ENCODE peak calls at places on chromosomes 6 and 20, in ten cellular contexts. L is ovary; Q is activated CD4-positive, alpha-beta T cell treated with anti-CD3 and anti-CD28 coated beads, Interleukin-2, amount 50 U/mL, for 1 hour; J is HTR-8/SVneo; P is foreskin melanocyte; T is KBM-7; G is stimulated activated CD8-positive, alpha-beta memory T cell treated with anti-CD3 and anti-CD28 coated beads, Interleukin-2, amount 100 ng/mL, for 48 hours; M is H54; C is ureter; Y is cardiac fibroblast. A is an unnamed sample.

GRCh38 chr6:157823001-157823522 is at the start of gene SNX9:
- DNase-seq in L (peak; percentile 80), Y (peak; percentile 72), C (peak; percentile 76), Q (peak; percentile 62), T (peak; percentile 62), P (peak; percentile 56), M (peak; percentile 47), G (peak; percentile 50), J (peak; percentile 38), A (no peak)

GRCh38 chr6:6714498-6715360 is 126.2 kb downstream of the LY86 start:
- DNase-seq in M (no peak), T (no peak), P (no peak), C (no peak), L (no peak), Y (no peak), J (no peak), Q (no peak), G (no peak), A (no peak)

GRCh38 chr6:11263185-11263817 is 30.8 kb upstream of the NEDD9 start:
- DNase-seq in T (no peak), C (peak; percentile 61), G (no peak), M (peak; percentile 49), P (no peak), Q (no peak), J (peak; percentile 54), Y (peak; percentile 92), L (peak; percentile 53), A (no peak)

GRCh38 chr6:169487579-169488205 is 214.1 kb downstream of the WDR27 start:
- DNase-seq in Q (no peak), L (no peak), Y (peak; percentile 25), J (peak; percentile 2), T (peak; percentile 8), P (peak; percentile 9), G (no peak), C (no peak), M (no peak), A (no peak)

GRCh38 chr6:116073765-116074450 is 13.2 kb upstream of the FRK start:
- DNase-seq in Y (peak; percentile 65), L (no peak), M (no peak), J (no peak), Q (no peak), T (no peak), C (no peak), G (no peak), P (no peak), A (no peak)

GRCh38 chr6:109139109-109139508 is 43.8 kb downstream of the CEP57L1 start:
- DNase-seq in C (no peak), P (no peak), Y (peak; percentile 86), Q (no peak), T (no peak), J (no peak), M (peak; percentile 3), G (no peak), L (no peak), A (no peak)

GRCh38 chr6:77568570-77568969 is 84.3 kb upstream of the MEI4 start:
- DNase-seq in T (no peak), G (no peak), J (no peak), P (no peak), Y (no peak), Q (no peak), M (no peak), C (no peak), L (no peak), A (no peak)

GRCh38 chr6:170289108-170289931 is 1.6 kb downstream of the DLL1 start:
- DNase-seq in C (peak; percentile 43), G (no peak), Q (no peak), T (no peak), Y (no peak), L (peak; percentile 21), J (no peak), P (no peak), M (no peak), A (no peak)

GRCh38 chr6:170034294-170034693 is 256.6 kb downstream of the DLL1 start:
- DNase-seq in P (no peak), Q (no peak), M (no peak), L (no peak), J (no peak), C (peak; percentile 9), G (no peak), Y (no peak), T (no peak), A (no peak)

GRCh38 chr6:139679516-139680179 is 305.2 kb upstream of the CITED2 start:
- DNase-seq in Q (no peak), P (no peak), L (no peak), T (no peak), Y (peak; percentile 83), G (no peak), J (no peak), C (no peak), M (no peak), A (no peak)

GRCh38 chr20:5189917-5190316 is 63.1 kb downstream of the CDS2 start:
- DNase-seq in L (no peak), M (no peak), Q (no peak), J (no peak), P (no peak), G (no peak), Y (no peak), C (no peak), T (no peak), A (no peak)

GRCh38 chr20:51337126-51337805 is 205.3 kb downstream of the NFATC2 start:
- DNase-seq in C (no peak), P (no peak), J (no peak), M (no peak), Q (no peak), L (no peak), Y (no peak), T (no peak), G (no peak), A (no peak)

GRCh38 chr6:155158044-155158843 is 105.6 kb upstream of the CLDN20 start:
- DNase-seq in J (no peak), M (no peak), Y (peak; percentile 77), Q (no peak), L (no peak), C (no peak), T (no peak), G (no peak), P (no peak), A (no peak)

GRCh38 chr20:64095927-64096326 is 11.4 kb downstream of the NPBWR2 start:
- DNase-seq in C (no peak), P (no peak), G (no peak), Y (no peak), M (no peak), L (no peak), J (no peak), Q (no peak), T (no peak), A (no peak)

GRCh38 chr6:165889636-165890403 is 226.8 kb upstream of the PDE10A start:
- DNase-seq in T (peak; percentile 24), P (peak; percentile 39), L (no peak), Y (peak; percentile 64), G (no peak), C (no peak), Q (no peak), J (peak; percentile 54), M (no peak), A (no peak)

GRCh38 chr20:32749914-32750637 is 6.8 kb upstream of the COMMD7 start:
- DNase-seq in J (no peak), Q (no peak), L (no peak), P (no peak), T (no peak), C (no peak), Y (no peak), G (no peak), M (no peak), A (no peak)

GRCh38 chr6:119249319-119249718 is 100.2 kb downstream of the MAN1A1 start:
- DNase-seq in Q (no peak), C (no peak), L (no peak), M (no peak), T (no peak), G (no peak), P (no peak), Y (no peak), J (no peak), A (no peak)

GRCh38 chr6:99819853-99820252 is 174.2 kb downstream of the MCHR2 start:
- DNase-seq in Y (no peak), M (no peak), L (no peak), C (no peak), G (no peak), Q (no peak), J (no peak), T (no peak), P (no peak), A (no peak)

A was measured in GM18507.